ENCODE peak calls at places on chromosomes 12 and 14, in ten cellular contexts. One of them, this sample, is unnamed.

GRCh38 chr14:22012452-22012851 is 338.8 kb upstream of the OR4E1 start:
- DNase-seq in mesothelial cell of epicardium: no peak
- DNase-seq in COR-L47: no peak
- DNase-seq in heart left ventricle: no peak
- DNase-seq in Right ventricle myocardium superior: peak
- DNase-seq in LoVo: no peak
- DNase-seq in mammary epithelial cell: no peak
- DNase-seq in CD8-positive, alpha-beta memory T cell: no peak
- DNase-seq in left ventricle myocardium superior: peak
- DNase-seq in HTR-8/SVneo: no peak
- DNase-seq in this sample: no peak

GRCh38 chr12:106919910-106920544 is 35.7 kb upstream of the TMEM263 start:
- DNase-seq in mesothelial cell of epicardium: no peak
- DNase-seq in COR-L47: peak
- DNase-seq in heart left ventricle: no peak
- DNase-seq in Right ventricle myocardium superior: no peak
- DNase-seq in LoVo: peak
- DNase-seq in mammary epithelial cell: no peak
- DNase-seq in CD8-positive, alpha-beta memory T cell: no peak
- DNase-seq in left ventricle myocardium superior: no peak
- DNase-seq in HTR-8/SVneo: peak
- DNase-seq in this sample: peak

GRCh38 chr12:106113446-106114083 is 25.2 kb downstream of the NUAK1 start:
- DNase-seq in mesothelial cell of epicardium: no peak
- DNase-seq in COR-L47: no peak
- DNase-seq in heart left ventricle: no peak
- DNase-seq in Right ventricle myocardium superior: peak
- DNase-seq in LoVo: no peak
- DNase-seq in mammary epithelial cell: peak
- DNase-seq in CD8-positive, alpha-beta memory T cell: no peak
- DNase-seq in left ventricle myocardium superior: no peak
- DNase-seq in HTR-8/SVneo: no peak
- DNase-seq in this sample: no peak

GRCh38 chr14:68948686-68949085 is 30.4 kb downstream of the ACTN1 start:
- DNase-seq in mesothelial cell of epicardium: no peak
- DNase-seq in COR-L47: no peak
- DNase-seq in heart left ventricle: no peak
- DNase-seq in Right ventricle myocardium superior: no peak
- DNase-seq in LoVo: no peak
- DNase-seq in mammary epithelial cell: no peak
- DNase-seq in CD8-positive, alpha-beta memory T cell: no peak
- DNase-seq in left ventricle myocardium superior: no peak
- DNase-seq in HTR-8/SVneo: no peak
- DNase-seq in this sample: no peak

GRCh38 chr14:52117433-52117832 is 48.6 kb upstream of the NID2 start:
- DNase-seq in mesothelial cell of epicardium: no peak
- DNase-seq in COR-L47: no peak
- DNase-seq in heart left ventricle: peak
- DNase-seq in Right ventricle myocardium superior: no peak
- DNase-seq in LoVo: no peak
- DNase-seq in mammary epithelial cell: no peak
- DNase-seq in CD8-positive, alpha-beta memory T cell: no peak
- DNase-seq in left ventricle myocardium superior: peak
- DNase-seq in HTR-8/SVneo: no peak
- DNase-seq in this sample: no peak

GRCh38 chr12:16150290-16150689 is 127.2 kb downstream of the SLC15A5 start:
- DNase-seq in mesothelial cell of epicardium: no peak
- DNase-seq in COR-L47: no peak
- DNase-seq in heart left ventricle: no peak
- DNase-seq in Right ventricle myocardium superior: no peak
- DNase-seq in LoVo: no peak
- DNase-seq in mammary epithelial cell: no peak
- DNase-seq in CD8-positive, alpha-beta memory T cell: no peak
- DNase-seq in left ventricle myocardium superior: no peak
- DNase-seq in HTR-8/SVneo: no peak
- DNase-seq in this sample: no peak

GRCh38 chr12:5535531-5535930 is 103.6 kb downstream of the NTF3 start:
- DNase-seq in mesothelial cell of epicardium: no peak
- DNase-seq in COR-L47: no peak
- DNase-seq in heart left ventricle: no peak
- DNase-seq in Right ventricle myocardium superior: no peak
- DNase-seq in LoVo: no peak
- DNase-seq in mammary epithelial cell: no peak
- DNase-seq in CD8-positive, alpha-beta memory T cell: no peak
- DNase-seq in left ventricle myocardium superior: no peak
- DNase-seq in HTR-8/SVneo: no peak
- DNase-seq in this sample: no peak

GRCh38 chr12:57179331-57180086 is 32.1 kb upstream of the LRP1-AS start:
- DNase-seq in mesothelial cell of epicardium: no peak
- DNase-seq in COR-L47: no peak
- DNase-seq in heart left ventricle: peak
- DNase-seq in Right ventricle myocardium superior: no peak
- DNase-seq in LoVo: no peak
- DNase-seq in mammary epithelial cell: no peak
- DNase-seq in CD8-positive, alpha-beta memory T cell: no peak
- DNase-seq in left ventricle myocardium superior: no peak
- DNase-seq in HTR-8/SVneo: no peak
- DNase-seq in this sample: no peak

GRCh38 chr14:24979725-24980239 is 70.2 kb downstream of the STXBP6 start:
- DNase-seq in mesothelial cell of epicardium: no peak
- DNase-seq in COR-L47: no peak
- DNase-seq in heart left ventricle: no peak
- DNase-seq in Right ventricle myocardium superior: no peak
- DNase-seq in LoVo: no peak
- DNase-seq in mammary epithelial cell: no peak
- DNase-seq in CD8-positive, alpha-beta memory T cell: no peak
- DNase-seq in left ventricle myocardium superior: no peak
- DNase-seq in HTR-8/SVneo: no peak
- DNase-seq in this sample: no peak

GRCh38 chr12:52956987-52957386 is 8.1 kb downstream of the KRT18 start:
- DNase-seq in mesothelial cell of epicardium: no peak
- DNase-seq in COR-L47: peak
- DNase-seq in heart left ventricle: no peak
- DNase-seq in Right ventricle myocardium superior: no peak
- DNase-seq in LoVo: no peak
- DNase-seq in mammary epithelial cell: no peak
- DNase-seq in CD8-positive, alpha-beta memory T cell: no peak
- DNase-seq in left ventricle myocardium superior: no peak
- DNase-seq in HTR-8/SVneo: no peak
- DNase-seq in this sample: no peak

GRCh38 chr12:52004042-52004648 is 2.6 kb upstream of the TAMALIN start:
- DNase-seq in mesothelial cell of epicardium: peak
- DNase-seq in COR-L47: peak
- DNase-seq in heart left ventricle: no peak
- DNase-seq in Right ventricle myocardium superior: peak
- DNase-seq in LoVo: peak
- DNase-seq in mammary epithelial cell: peak
- DNase-seq in CD8-positive, alpha-beta memory T cell: no peak
- DNase-seq in left ventricle myocardium superior: peak
- DNase-seq in HTR-8/SVneo: peak
- DNase-seq in this sample: peak

This sample was measured in testis.